ENCODE peak calls at places on chromosomes 1 and 21, in four cellular contexts. J is fibroblast of pulmonary artery, R is NCI-H146, N is T-cell. F is an unnamed sample.

GRCh38 chr1:58904299-58905125 is 120.7 kb upstream of the JUN start:
- DNase-seq in J (no peak), R (no peak), N (no peak), F (peak)

GRCh38 chr1:201778279-201779023 is 50.5 kb upstream of the IPO9 start:
- DNase-seq in J (peak), R (no peak), N (no peak), F (no peak)

GRCh38 chr1:47388548-47389238 is 27.4 kb upstream of the FOXE3 start:
- DNase-seq in J (peak), R (peak), N (peak), F (peak)

GRCh38 chr1:104463126-104463697 is 713.5 kb downstream of the AMY1C start:
- DNase-seq in J (no peak), R (no peak), N (no peak), F (no peak)

GRCh38 chr21:44865561-44866280 is 7.8 kb downstream of the PTTG1IP start:
- DNase-seq in J (peak), R (no peak), N (no peak), F (no peak)

GRCh38 chr1:218846166-218846565 is 327.5 kb upstream of the LYPLAL1 start:
- DNase-seq in J (no peak), R (no peak), N (no peak), F (no peak)

GRCh38 chr1:21338568-21339401 is 48.5 kb upstream of the ECE1 start:
- DNase-seq in J (peak), R (peak), N (no peak), F (peak)

GRCh38 chr1:59136541-59137335 is 160.2 kb upstream of the FGGY start:
- DNase-seq in J (peak), R (no peak), N (no peak), F (no peak)

GRCh38 chr21:41907496-41908258 is 28.5 kb upstream of the PRDM15 start:
- DNase-seq in J (no peak), R (no peak), N (no peak), F (no peak)

GRCh38 chr1:200938955-200939354 is 44.3 kb downstream of the INAVA start:
- DNase-seq in J (peak), R (no peak), N (no peak), F (no peak)

GRCh38 chr1:76640092-76640491 is 227.2 kb upstream of the ST6GALNAC5 start:
- DNase-seq in J (peak), R (no peak), N (no peak), F (peak)

GRCh38 chr1:67324068-67324467 is 16.4 kb downstream of the IL12RB2 start:
- DNase-seq in J (no peak), R (no peak), N (no peak), F (no peak)

GRCh38 chr1:50427818-50428779 is 4.9 kb upstream of the DMRTA2 start:
- DNase-seq in J (no peak), R (no peak), N (no peak), F (peak)

GRCh38 chr1:17187065-17187464 is 17.9 kb upstream of the PADI1 start:
- DNase-seq in J (no peak), R (no peak), N (no peak), F (no peak)

GRCh38 chr1:168960114-168960513 is 146.4 kb upstream of the ATP1B1 start:
- DNase-seq in J (no peak), R (no peak), N (no peak), F (no peak)

GRCh38 chr1:173126421-173126820 is 75.7 kb upstream of the TNFSF18 start:
- DNase-seq in J (peak), R (no peak), N (no peak), F (no peak)

GRCh38 chr21:37266515-37267221 is 466 bp downstream of the VPS26C start:
- DNase-seq in J (peak), R (peak), N (no peak), F (peak)

GRCh38 chr1:12511128-12511484 is 106.9 kb downstream of the DHRS3 start:
- DNase-seq in J (no peak), R (no peak), N (no peak), F (no peak)

GRCh38 chr1:185388815-185389214 is 71.8 kb upstream of the IVNS1ABP start:
- DNase-seq in J (no peak), R (no peak), N (no peak), F (no peak)